ENCODE peak calls at places on chromosomes 16 and 17, in eight cellular contexts. G, U, V, Y, M, H, A and S are unnamed samples.
A peak's percentile ranks its signal among the peaks of the same experiment; 100 is the strongest.

GRCh38 chr17:79420318-79421243 is 190.3 kb downstream of the RBFOX3 start:
- DNase-seq in G (no peak), U (peak; percentile 12), V (no peak), Y (no peak), M (no peak), H (no peak), A (peak; percentile 56), S (no peak)

GRCh38 chr16:58264961-58265479 is 29.8 kb downstream of the PRSS54 start:
- DNase-seq in G (no peak), U (peak; percentile 79), V (peak; percentile 59), Y (no peak), M (peak; percentile 43), H (no peak), A (no peak), S (no peak)

GRCh38 chr16:3189869-3190268 is 1.9 kb downstream of the OR1F1 start:
- DNase-seq in G (no peak), U (no peak), V (no peak), Y (no peak), M (no peak), H (no peak), A (no peak), S (no peak)

GRCh38 chr16:79283578-79283977 is 317.0 kb downstream of the MAF start:
- DNase-seq in G (no peak), U (no peak), V (no peak), Y (no peak), M (no peak), H (no peak), A (no peak), S (no peak)

GRCh38 chr16:9823510-9823909 is 358.7 kb downstream of the GRIN2A start:
- DNase-seq in G (no peak), U (no peak), V (no peak), Y (no peak), M (no peak), H (no peak), A (no peak), S (no peak)

GRCh38 chr16:50842013-50842505 is 100.2 kb downstream of the CYLD start:
- DNase-seq in G (no peak), U (no peak), V (no peak), Y (no peak), M (no peak), H (no peak), A (no peak), S (no peak)

GRCh38 chr17:21176996-21177395 is 37.0 kb downstream of the TMEM11 start:
- DNase-seq in G (no peak), U (no peak), V (no peak), Y (no peak), M (no peak), H (no peak), A (no peak), S (no peak)

GRCh38 chr17:78293896-78294295 is 62.5 kb downstream of the TMEM235 start:
- DNase-seq in G (no peak), U (no peak), V (no peak), Y (no peak), M (no peak), H (no peak), A (no peak), S (no peak)

GRCh38 chr16:910181-910580 is 60.6 kb downstream of the LMF1 start:
- DNase-seq in G (no peak), U (no peak), V (no peak), Y (no peak), M (no peak), H (no peak), A (no peak), S (no peak)

GRCh38 chr16:14548933-14549788 is 80.9 kb downstream of the PARN start:
- DNase-seq in G (no peak), U (no peak), V (no peak), Y (no peak), M (no peak), H (no peak), A (no peak), S (no peak)

GRCh38 chr17:17568772-17569195 is 22.7 kb downstream of the PEMT start:
- DNase-seq in G (peak; percentile 29), U (peak; percentile 41), V (peak; percentile 21), Y (peak; percentile 81), M (peak; percentile 86), H (peak; percentile 86), A (peak; percentile 70), S (peak; percentile 24)

GRCh38 chr17:78359216-78359935 is 501 bp downstream of the SOCS3 start:
- DNase-seq in G (peak; percentile 35), U (peak; percentile 54), V (no peak), Y (no peak), M (no peak), H (no peak), A (no peak), S (peak; percentile 48)

GRCh38 chr17:32503251-32504165 is 16.7 kb downstream of the CDK5R1 start:
- DNase-seq in G (no peak), U (peak; percentile 27), V (peak; percentile 44), Y (no peak), M (no peak), H (no peak), A (no peak), S (peak; percentile 69)

GRCh38 chr16:57133911-57134310 is 41.5 kb downstream of the CPNE2 start:
- DNase-seq in G (no peak), U (no peak), V (no peak), Y (no peak), M (no peak), H (no peak), A (no peak), S (no peak)

GRCh38 chr16:86219655-86220445 is 290.5 kb upstream of the FOXF1 start:
- DNase-seq in G (no peak), U (no peak), V (no peak), Y (no peak), M (no peak), H (no peak), A (no peak), S (no peak)